ENCODE peak calls at places on chromosomes 16 and 17, in ten cellular contexts. One of them, this sample, is unnamed.

GRCh38 chr17:75402038-75402437 is 3.4 kb downstream of the GRB2 start:
- DNase-seq in ELR: no peak
- DNase-seq in RWPE1: no peak
- DNase-seq in tibial artery: no peak
- DNase-seq in Calu3: no peak
- DNase-seq in AG04450: no peak
- DNase-seq in T-helper 2 cell: no peak
- DNase-seq in cardiac muscle cell: no peak
- DNase-seq in left colon: no peak
- DNase-seq in stimulated activated CD8-positive, alpha-beta memory T cell treated with anti-CD3 and anti-CD28 coated beads, Interleukin-15, amount 100 ng/mL, for 24 hours: no peak
- DNase-seq in this sample: no peak

GRCh38 chr17:27232328-27232727 is 61.6 kb upstream of the WSB1 start:
- DNase-seq in ELR: no peak
- DNase-seq in RWPE1: no peak
- DNase-seq in tibial artery: no peak
- DNase-seq in Calu3: no peak
- DNase-seq in AG04450: no peak
- DNase-seq in T-helper 2 cell: no peak
- DNase-seq in cardiac muscle cell: no peak
- DNase-seq in left colon: no peak
- DNase-seq in stimulated activated CD8-positive, alpha-beta memory T cell treated with anti-CD3 and anti-CD28 coated beads, Interleukin-15, amount 100 ng/mL, for 24 hours: no peak
- DNase-seq in this sample: no peak

GRCh38 chr17:72034000-72034399 is 86.8 kb upstream of the SOX9 start:
- DNase-seq in ELR: no peak
- DNase-seq in RWPE1: no peak
- DNase-seq in tibial artery: no peak
- DNase-seq in Calu3: no peak
- DNase-seq in AG04450: no peak
- DNase-seq in T-helper 2 cell: no peak
- DNase-seq in cardiac muscle cell: no peak
- DNase-seq in left colon: no peak
- DNase-seq in stimulated activated CD8-positive, alpha-beta memory T cell treated with anti-CD3 and anti-CD28 coated beads, Interleukin-15, amount 100 ng/mL, for 24 hours: no peak
- DNase-seq in this sample: no peak

GRCh38 chr17:57186231-57187019 is 69.9 kb upstream of the MSI2 start:
- DNase-seq in ELR: no peak
- DNase-seq in RWPE1: no peak
- DNase-seq in tibial artery: no peak
- DNase-seq in Calu3: no peak
- DNase-seq in AG04450: no peak
- DNase-seq in T-helper 2 cell: no peak
- DNase-seq in cardiac muscle cell: no peak
- DNase-seq in left colon: no peak
- DNase-seq in stimulated activated CD8-positive, alpha-beta memory T cell treated with anti-CD3 and anti-CD28 coated beads, Interleukin-15, amount 100 ng/mL, for 24 hours: no peak
- DNase-seq in this sample: no peak

GRCh38 chr16:495127-495748 is 32.3 kb upstream of the CAPN15 start:
- DNase-seq in ELR: peak
- DNase-seq in RWPE1: peak
- DNase-seq in tibial artery: no peak
- DNase-seq in Calu3: peak
- DNase-seq in AG04450: peak
- DNase-seq in T-helper 2 cell: no peak
- DNase-seq in cardiac muscle cell: peak
- DNase-seq in left colon: no peak
- DNase-seq in stimulated activated CD8-positive, alpha-beta memory T cell treated with anti-CD3 and anti-CD28 coated beads, Interleukin-15, amount 100 ng/mL, for 24 hours: no peak
- DNase-seq in this sample: no peak

GRCh38 chr16:1003551-1004347 is 22.2 kb downstream of the SOX8 start:
- DNase-seq in ELR: peak
- DNase-seq in RWPE1: no peak
- DNase-seq in tibial artery: no peak
- DNase-seq in Calu3: no peak
- DNase-seq in AG04450: no peak
- DNase-seq in T-helper 2 cell: no peak
- DNase-seq in cardiac muscle cell: peak
- DNase-seq in left colon: no peak
- DNase-seq in stimulated activated CD8-positive, alpha-beta memory T cell treated with anti-CD3 and anti-CD28 coated beads, Interleukin-15, amount 100 ng/mL, for 24 hours: no peak
- DNase-seq in this sample: no peak

GRCh38 chr16:50215680-50216079 is 50.7 kb upstream of the ADCY7 start:
- DNase-seq in ELR: no peak
- DNase-seq in RWPE1: no peak
- DNase-seq in tibial artery: no peak
- DNase-seq in Calu3: no peak
- DNase-seq in AG04450: no peak
- DNase-seq in T-helper 2 cell: no peak
- DNase-seq in cardiac muscle cell: no peak
- DNase-seq in left colon: no peak
- DNase-seq in stimulated activated CD8-positive, alpha-beta memory T cell treated with anti-CD3 and anti-CD28 coated beads, Interleukin-15, amount 100 ng/mL, for 24 hours: no peak
- DNase-seq in this sample: no peak

GRCh38 chr17:1597861-1598342 is 30.7 kb downstream of the SLC43A2 start:
- DNase-seq in ELR: no peak
- DNase-seq in RWPE1: peak
- DNase-seq in tibial artery: no peak
- DNase-seq in Calu3: no peak
- DNase-seq in AG04450: no peak
- DNase-seq in T-helper 2 cell: no peak
- DNase-seq in cardiac muscle cell: no peak
- DNase-seq in left colon: no peak
- DNase-seq in stimulated activated CD8-positive, alpha-beta memory T cell treated with anti-CD3 and anti-CD28 coated beads, Interleukin-15, amount 100 ng/mL, for 24 hours: no peak
- DNase-seq in this sample: no peak

GRCh38 chr16:72367841-72368240 is 195.9 kb upstream of the PMFBP1 start:
- DNase-seq in ELR: no peak
- DNase-seq in RWPE1: no peak
- DNase-seq in tibial artery: no peak
- DNase-seq in Calu3: no peak
- DNase-seq in AG04450: no peak
- DNase-seq in T-helper 2 cell: no peak
- DNase-seq in cardiac muscle cell: no peak
- DNase-seq in left colon: no peak
- DNase-seq in stimulated activated CD8-positive, alpha-beta memory T cell treated with anti-CD3 and anti-CD28 coated beads, Interleukin-15, amount 100 ng/mL, for 24 hours: no peak
- DNase-seq in this sample: no peak

GRCh38 chr16:57666353-57667068 is 1.6 kb upstream of the ADGRG3 start:
- DNase-seq in ELR: no peak
- DNase-seq in RWPE1: no peak
- DNase-seq in tibial artery: no peak
- DNase-seq in Calu3: no peak
- DNase-seq in AG04450: no peak
- DNase-seq in T-helper 2 cell: no peak
- DNase-seq in cardiac muscle cell: no peak
- DNase-seq in left colon: no peak
- DNase-seq in stimulated activated CD8-positive, alpha-beta memory T cell treated with anti-CD3 and anti-CD28 coated beads, Interleukin-15, amount 100 ng/mL, for 24 hours: no peak
- DNase-seq in this sample: peak

GRCh38 chr16:17160285-17160854 is 310.4 kb downstream of the XYLT1 start:
- DNase-seq in ELR: peak
- DNase-seq in RWPE1: no peak
- DNase-seq in tibial artery: no peak
- DNase-seq in Calu3: no peak
- DNase-seq in AG04450: no peak
- DNase-seq in T-helper 2 cell: no peak
- DNase-seq in cardiac muscle cell: no peak
- DNase-seq in left colon: no peak
- DNase-seq in stimulated activated CD8-positive, alpha-beta memory T cell treated with anti-CD3 and anti-CD28 coated beads, Interleukin-15, amount 100 ng/mL, for 24 hours: no peak
- DNase-seq in this sample: no peak

GRCh38 chr17:50205111-50205821 is 3.8 kb upstream of the COL1A1 start:
- DNase-seq in ELR: no peak
- DNase-seq in RWPE1: no peak
- DNase-seq in tibial artery: peak
- DNase-seq in Calu3: no peak
- DNase-seq in AG04450: no peak
- DNase-seq in T-helper 2 cell: no peak
- DNase-seq in cardiac muscle cell: peak
- DNase-seq in left colon: no peak
- DNase-seq in stimulated activated CD8-positive, alpha-beta memory T cell treated with anti-CD3 and anti-CD28 coated beads, Interleukin-15, amount 100 ng/mL, for 24 hours: no peak
- DNase-seq in this sample: no peak

GRCh38 chr16:64910351-64910750 is 211.5 kb downstream of the CDH11 start:
- DNase-seq in ELR: peak
- DNase-seq in RWPE1: no peak
- DNase-seq in tibial artery: peak
- DNase-seq in Calu3: no peak
- DNase-seq in AG04450: peak
- DNase-seq in T-helper 2 cell: no peak
- DNase-seq in cardiac muscle cell: peak
- DNase-seq in left colon: no peak
- DNase-seq in stimulated activated CD8-positive, alpha-beta memory T cell treated with anti-CD3 and anti-CD28 coated beads, Interleukin-15, amount 100 ng/mL, for 24 hours: no peak
- DNase-seq in this sample: peak

GRCh38 chr17:44417553-44417952 is 28.1 kb upstream of the ITGA2B start:
- DNase-seq in ELR: peak
- DNase-seq in RWPE1: peak
- DNase-seq in tibial artery: no peak
- DNase-seq in Calu3: peak
- DNase-seq in AG04450: peak
- DNase-seq in T-helper 2 cell: no peak
- DNase-seq in cardiac muscle cell: peak
- DNase-seq in left colon: no peak
- DNase-seq in stimulated activated CD8-positive, alpha-beta memory T cell treated with anti-CD3 and anti-CD28 coated beads, Interleukin-15, amount 100 ng/mL, for 24 hours: no peak
- DNase-seq in this sample: no peak

GRCh38 chr17:49365667-49366066 is 3.6 kb upstream of the ZNF652 start:
- DNase-seq in ELR: peak
- DNase-seq in RWPE1: no peak
- DNase-seq in tibial artery: no peak
- DNase-seq in Calu3: peak
- DNase-seq in AG04450: no peak
- DNase-seq in T-helper 2 cell: no peak
- DNase-seq in cardiac muscle cell: no peak
- DNase-seq in left colon: no peak
- DNase-seq in stimulated activated CD8-positive, alpha-beta memory T cell treated with anti-CD3 and anti-CD28 coated beads, Interleukin-15, amount 100 ng/mL, for 24 hours: no peak
- DNase-seq in this sample: no peak

GRCh38 chr16:11232302-11232851 is 23.6 kb downstream of the SOCS1 start:
- DNase-seq in ELR: no peak
- DNase-seq in RWPE1: no peak
- DNase-seq in tibial artery: no peak
- DNase-seq in Calu3: no peak
- DNase-seq in AG04450: no peak
- DNase-seq in T-helper 2 cell: no peak
- DNase-seq in cardiac muscle cell: no peak
- DNase-seq in left colon: no peak
- DNase-seq in stimulated activated CD8-positive, alpha-beta memory T cell treated with anti-CD3 and anti-CD28 coated beads, Interleukin-15, amount 100 ng/mL, for 24 hours: no peak
- DNase-seq in this sample: no peak

GRCh38 chr17:18321309-18321708 is 6.2 kb downstream of the SMCR8 start:
- DNase-seq in ELR: peak
- DNase-seq in RWPE1: no peak
- DNase-seq in tibial artery: no peak
- DNase-seq in Calu3: no peak
- DNase-seq in AG04450: no peak
- DNase-seq in T-helper 2 cell: no peak
- DNase-seq in cardiac muscle cell: peak
- DNase-seq in left colon: no peak
- DNase-seq in stimulated activated CD8-positive, alpha-beta memory T cell treated with anti-CD3 and anti-CD28 coated beads, Interleukin-15, amount 100 ng/mL, for 24 hours: no peak
- DNase-seq in this sample: no peak

GRCh38 chr17:81551458-81552243 is 502 bp downstream of the FAAP100 start:
- DNase-seq in ELR: peak
- DNase-seq in RWPE1: peak
- DNase-seq in tibial artery: no peak
- DNase-seq in Calu3: peak
- DNase-seq in AG04450: no peak
- DNase-seq in T-helper 2 cell: no peak
- DNase-seq in cardiac muscle cell: no peak
- DNase-seq in left colon: peak
- DNase-seq in stimulated activated CD8-positive, alpha-beta memory T cell treated with anti-CD3 and anti-CD28 coated beads, Interleukin-15, amount 100 ng/mL, for 24 hours: no peak
- DNase-seq in this sample: peak

GRCh38 chr17:72812823-72813222 is 279.7 kb downstream of the SLC39A11 start:
- DNase-seq in ELR: peak
- DNase-seq in RWPE1: peak
- DNase-seq in tibial artery: no peak
- DNase-seq in Calu3: no peak
- DNase-seq in AG04450: peak
- DNase-seq in T-helper 2 cell: no peak
- DNase-seq in cardiac muscle cell: peak
- DNase-seq in left colon: no peak
- DNase-seq in stimulated activated CD8-positive, alpha-beta memory T cell treated with anti-CD3 and anti-CD28 coated beads, Interleukin-15, amount 100 ng/mL, for 24 hours: no peak
- DNase-seq in this sample: no peak

GRCh38 chr16:9826630-9827029 is 355.6 kb downstream of the GRIN2A start:
- DNase-seq in ELR: no peak
- DNase-seq in RWPE1: no peak
- DNase-seq in tibial artery: no peak
- DNase-seq in Calu3: no peak
- DNase-seq in AG04450: no peak
- DNase-seq in T-helper 2 cell: no peak
- DNase-seq in cardiac muscle cell: no peak
- DNase-seq in left colon: no peak
- DNase-seq in stimulated activated CD8-positive, alpha-beta memory T cell treated with anti-CD3 and anti-CD28 coated beads, Interleukin-15, amount 100 ng/mL, for 24 hours: no peak
- DNase-seq in this sample: no peak

GRCh38 chr16:70254095-70254964 is 2.6 kb upstream of the EXOSC6 start:
- DNase-seq in ELR: peak
- DNase-seq in RWPE1: no peak
- DNase-seq in tibial artery: no peak
- DNase-seq in Calu3: no peak
- DNase-seq in AG04450: no peak
- DNase-seq in T-helper 2 cell: no peak
- DNase-seq in cardiac muscle cell: no peak
- DNase-seq in left colon: no peak
- DNase-seq in stimulated activated CD8-positive, alpha-beta memory T cell treated with anti-CD3 and anti-CD28 coated beads, Interleukin-15, amount 100 ng/mL, for 24 hours: no peak
- DNase-seq in this sample: no peak

GRCh38 chr17:78419970-78420820 is 41.7 kb downstream of the PGS1 start:
- DNase-seq in ELR: no peak
- DNase-seq in RWPE1: no peak
- DNase-seq in tibial artery: no peak
- DNase-seq in Calu3: no peak
- DNase-seq in AG04450: no peak
- DNase-seq in T-helper 2 cell: no peak
- DNase-seq in cardiac muscle cell: no peak
- DNase-seq in left colon: no peak
- DNase-seq in stimulated activated CD8-positive, alpha-beta memory T cell treated with anti-CD3 and anti-CD28 coated beads, Interleukin-15, amount 100 ng/mL, for 24 hours: no peak
- DNase-seq in this sample: no peak

GRCh38 chr16:46949216-46949892 is 24.1 kb downstream of the DNAJA2 start:
- DNase-seq in ELR: no peak
- DNase-seq in RWPE1: no peak
- DNase-seq in tibial artery: no peak
- DNase-seq in Calu3: no peak
- DNase-seq in AG04450: no peak
- DNase-seq in T-helper 2 cell: no peak
- DNase-seq in cardiac muscle cell: no peak
- DNase-seq in left colon: no peak
- DNase-seq in stimulated activated CD8-positive, alpha-beta memory T cell treated with anti-CD3 and anti-CD28 coated beads, Interleukin-15, amount 100 ng/mL, for 24 hours: no peak
- DNase-seq in this sample: no peak

GRCh38 chr17:63589646-63590045 is 11.0 kb upstream of the TACO1 start:
- DNase-seq in ELR: no peak
- DNase-seq in RWPE1: peak
- DNase-seq in tibial artery: no peak
- DNase-seq in Calu3: no peak
- DNase-seq in AG04450: no peak
- DNase-seq in T-helper 2 cell: no peak
- DNase-seq in cardiac muscle cell: no peak
- DNase-seq in left colon: no peak
- DNase-seq in stimulated activated CD8-positive, alpha-beta memory T cell treated with anti-CD3 and anti-CD28 coated beads, Interleukin-15, amount 100 ng/mL, for 24 hours: no peak
- DNase-seq in this sample: no peak

GRCh38 chr17:79929257-79930076 is 90.2 kb upstream of the CBX4 start:
- DNase-seq in ELR: no peak
- DNase-seq in RWPE1: no peak
- DNase-seq in tibial artery: no peak
- DNase-seq in Calu3: no peak
- DNase-seq in AG04450: no peak
- DNase-seq in T-helper 2 cell: no peak
- DNase-seq in cardiac muscle cell: no peak
- DNase-seq in left colon: no peak
- DNase-seq in stimulated activated CD8-positive, alpha-beta memory T cell treated with anti-CD3 and anti-CD28 coated beads, Interleukin-15, amount 100 ng/mL, for 24 hours: no peak
- DNase-seq in this sample: no peak

GRCh38 chr16:19123535-19124178 is 9.9 kb downstream of the ITPRIPL2 start:
- DNase-seq in ELR: no peak
- DNase-seq in RWPE1: no peak
- DNase-seq in tibial artery: no peak
- DNase-seq in Calu3: no peak
- DNase-seq in AG04450: no peak
- DNase-seq in T-helper 2 cell: no peak
- DNase-seq in cardiac muscle cell: no peak
- DNase-seq in left colon: peak
- DNase-seq in stimulated activated CD8-positive, alpha-beta memory T cell treated with anti-CD3 and anti-CD28 coated beads, Interleukin-15, amount 100 ng/mL, for 24 hours: no peak
- DNase-seq in this sample: no peak

GRCh38 chr17:10162034-10162433 is 36.4 kb downstream of the GAS7 start:
- DNase-seq in ELR: no peak
- DNase-seq in RWPE1: no peak
- DNase-seq in tibial artery: peak
- DNase-seq in Calu3: no peak
- DNase-seq in AG04450: no peak
- DNase-seq in T-helper 2 cell: no peak
- DNase-seq in cardiac muscle cell: peak
- DNase-seq in left colon: no peak
- DNase-seq in stimulated activated CD8-positive, alpha-beta memory T cell treated with anti-CD3 and anti-CD28 coated beads, Interleukin-15, amount 100 ng/mL, for 24 hours: no peak
- DNase-seq in this sample: no peak

GRCh38 chr16:89473791-89474414 is 16.5 kb downstream of the ANKRD11 start:
- DNase-seq in ELR: peak
- DNase-seq in RWPE1: no peak
- DNase-seq in tibial artery: no peak
- DNase-seq in Calu3: no peak
- DNase-seq in AG04450: no peak
- DNase-seq in T-helper 2 cell: no peak
- DNase-seq in cardiac muscle cell: peak
- DNase-seq in left colon: no peak
- DNase-seq in stimulated activated CD8-positive, alpha-beta memory T cell treated with anti-CD3 and anti-CD28 coated beads, Interleukin-15, amount 100 ng/mL, for 24 hours: no peak
- DNase-seq in this sample: no peak